ENCODE peak calls at places on chromosomes 11 and 22, in four cellular contexts. D, S, B and H are unnamed samples. For H3K36me3, the result is how much of the 10 kb centered on the place peaks cover.

GRCh38 chr22:24518228-24518627 is 23.1 kb downstream of the UPB1 start:
- DNase-seq in D (no peak), S (no peak), B (no peak), H (no peak)

GRCh38 chr22:26983311-26983710 is 325.9 kb downstream of the MIAT start:
- DNase-seq in D (no peak), S (no peak), B (no peak), H (no peak)

GRCh38 chr22:50197000-50197800 is 3.6 kb upstream of the SELENOO start:
- DNase-seq in D (no peak), S (peak), B (no peak), H (no peak)

GRCh38 chr11:38266691-38267090 is 1668.7 kb upstream of the RAG2 start:
- DNase-seq in D (no peak), S (no peak), B (no peak), H (no peak)

GRCh38 chr11:67387518-67387917 is 4.3 kb upstream of the RAD9A start:
- DNase-seq in D (no peak), S (no peak), B (no peak), H (no peak)

GRCh38 chr22:21659864-21660525 is 5.8 kb upstream of the PPIL2 start:
- DNase-seq in D (no peak), S (no peak), B (no peak), H (no peak)

GRCh38 chr11:2578006-2578933 is 121.5 kb downstream of the KCNQ1OT1 start:
- DNase-seq in D (peak), S (peak), B (peak), H (peak)

GRCh38 chr11:59923813-59924212 is 14.4 kb upstream of the OOSP1 start:
- DNase-seq in D (no peak), S (no peak), B (no peak), H (no peak)

GRCh38 chr11:121240650-121241299 is 51.8 kb upstream of the SC5D start:
- DNase-seq in D (no peak), S (no peak), B (no peak), H (no peak)

GRCh38 chr11:1573847-1574255 is 1.8 kb upstream of the DUSP8 start:
- DNase-seq in D (peak), S (peak), B (peak), H (peak)

GRCh38 chr11:128040603-128041002 is 546.8 kb downstream of the ETS1 start:
- DNase-seq in D (no peak), S (no peak), B (no peak), H (no peak)

GRCh38 chr11:60594998-60595637 is 79.9 kb downstream of the MS4A13 start:
- DNase-seq in D (no peak), S (peak), B (no peak), H (no peak)

GRCh38 chr22:23045461-23045860 is 24.9 kb upstream of the GNAZ start:
- DNase-seq in D (no peak), S (no peak), B (no peak), H (no peak)

GRCh38 chr11:133795088-133795487 is 50.2 kb downstream of the SPATA19 start:
- DNase-seq in D (no peak), S (no peak), B (no peak), H (no peak)

GRCh38 chr11:45930031-45930794 is 7.8 kb downstream of the LARGE2 start:
- DNase-seq in D (peak), S (peak), B (peak), H (no peak)

GRCh38 chr11:78929092-78929905 is 354.6 kb upstream of the NARS2 start:
- DNase-seq in D (no peak), S (no peak), B (no peak), H (no peak)

GRCh38 chr11:114083256-114084252 is 24.0 kb downstream of the ZBTB16 start:
- DNase-seq in D (no peak), S (no peak), B (peak), H (no peak)

GRCh38 chr11:42462558-42463310 is 849.1 kb upstream of the API5 start:
- DNase-seq in D (no peak), S (no peak), B (no peak), H (no peak)

GRCh38 chr11:121958978-121959340 is 157.1 kb downstream of the BLID start:
- DNase-seq in D (no peak), S (no peak), B (no peak), H (no peak)

DNA sequence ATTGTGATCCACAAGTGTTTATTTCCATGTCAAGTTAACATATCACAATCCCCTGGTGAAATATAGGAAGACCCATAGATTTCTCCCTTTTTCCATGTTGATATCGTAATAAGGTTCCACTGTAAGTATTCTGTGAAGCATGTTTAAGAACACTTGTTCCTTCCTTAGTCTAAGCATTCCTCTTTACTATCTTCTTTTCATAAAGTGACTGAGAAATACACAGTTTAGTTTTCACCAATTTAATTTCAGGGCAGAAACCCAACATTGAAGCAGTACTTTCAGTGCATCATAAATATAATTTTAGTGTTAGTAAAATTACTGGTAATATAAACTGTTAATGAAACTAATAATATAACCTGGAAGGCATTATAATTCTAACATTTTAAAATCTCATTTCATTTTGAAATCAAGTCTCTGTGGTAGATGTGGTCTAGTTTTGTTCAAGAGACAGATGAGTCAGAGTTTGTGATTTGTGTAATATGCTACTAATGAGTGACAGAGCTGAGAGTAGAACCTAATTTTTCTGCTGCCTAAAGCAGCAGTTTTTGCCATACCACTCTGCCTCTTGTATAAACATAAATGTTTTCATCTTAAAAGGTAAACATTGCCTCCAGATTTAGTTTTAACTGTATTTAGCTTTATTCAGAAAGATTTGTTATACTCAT is 79.4 kb downstream of the ATM start:
- DNase-seq in D (no peak), S (no peak), B (no peak), H (no peak)
- H3K36me3 ChIP-seq in D (under half), S (under half), B (under half), H (under half)

DNA sequence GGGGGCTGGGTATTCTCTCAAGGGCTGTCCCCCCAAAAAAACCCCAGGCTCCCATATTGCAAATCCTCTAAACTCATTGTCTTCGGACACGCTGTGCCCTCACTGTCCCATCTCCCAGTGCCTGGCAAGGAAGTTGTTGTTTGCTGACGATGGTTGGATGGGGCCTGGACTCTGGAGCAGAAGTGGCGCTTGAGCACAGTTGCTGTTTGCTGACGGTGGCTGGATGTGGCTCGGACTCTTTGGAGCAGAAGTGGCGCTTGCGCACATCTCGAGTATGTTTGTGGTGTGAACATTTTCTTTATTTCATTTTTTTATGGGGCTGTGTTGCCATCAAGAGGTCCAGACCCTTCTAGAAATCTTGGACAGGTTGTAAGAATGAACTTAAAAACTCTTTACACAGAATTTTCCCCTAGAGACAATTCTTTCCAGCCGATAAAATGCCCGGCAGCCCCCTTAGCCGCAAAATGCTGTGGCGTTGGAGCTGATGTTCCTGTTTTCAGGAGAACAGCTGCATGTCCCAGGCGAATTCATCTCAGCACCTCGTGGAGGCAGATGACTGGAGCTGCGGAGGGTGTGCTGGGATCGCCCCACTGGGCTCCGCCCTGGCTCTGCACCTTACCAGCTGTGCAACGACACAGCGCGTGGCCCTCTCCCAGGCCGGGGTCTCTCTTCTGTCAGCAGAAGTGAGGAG is 1167.4 kb downstream of the BRD1 start:
- DNase-seq in D (no peak), S (no peak), B (no peak), H (no peak)
- TF ChIP-seq POLR2A in D (no peak), S (no peak), B (no peak), H (no peak)

GRCh38 chr11:33545941-33546340 is 154.7 kb downstream of the C11orf91 start:
- DNase-seq in D (no peak), S (no peak), B (no peak), H (no peak)

GRCh38 chr11:33540946-33541915 is 159.4 kb downstream of the C11orf91 start:
- DNase-seq in D (no peak), S (no peak), B (no peak), H (no peak)

GRCh38 chr11:33543823-33544222 is 156.8 kb downstream of the C11orf91 start:
- DNase-seq in D (no peak), S (no peak), B (no peak), H (no peak)

GRCh38 chr11:33542921-33543320 is 157.7 kb downstream of the C11orf91 start:
- DNase-seq in D (no peak), S (peak), B (no peak), H (peak)

DNA sequence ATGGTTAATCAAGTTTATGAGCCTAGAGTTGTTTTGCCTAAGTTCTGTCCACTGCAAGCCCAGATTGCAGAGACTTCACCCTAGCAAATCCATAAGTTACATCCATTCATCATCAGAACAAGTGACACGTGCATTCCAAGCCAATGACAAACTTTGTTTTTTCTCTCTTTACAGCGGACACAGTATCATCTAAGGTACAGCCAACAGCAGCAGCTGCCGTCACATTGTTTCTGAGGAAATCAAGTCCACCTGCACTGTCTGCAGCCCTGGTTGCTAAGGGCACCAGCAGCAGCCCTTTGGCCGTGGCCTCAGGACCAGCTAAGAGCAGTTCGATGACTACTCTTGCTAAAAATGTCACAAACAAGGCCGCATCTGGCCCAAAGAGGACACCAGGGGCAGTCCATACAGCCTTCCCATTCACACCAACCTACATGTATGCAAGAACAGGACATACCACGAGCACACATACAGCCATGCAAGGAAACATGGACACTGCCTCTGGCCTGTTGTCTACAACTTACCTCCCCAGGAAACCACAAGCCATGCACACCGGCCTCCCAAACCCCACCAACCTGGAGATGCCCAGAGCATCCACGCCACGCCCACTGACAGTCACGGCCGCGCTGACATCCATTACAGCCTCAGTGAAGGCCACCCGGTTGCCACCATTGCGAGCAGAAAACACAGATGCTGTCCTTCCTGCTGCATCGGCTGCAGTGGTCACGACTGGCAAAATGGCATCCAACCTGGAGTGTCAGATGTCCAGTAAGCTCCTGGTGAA is 155.8 kb downstream of the C11orf91 start:
- DNase-seq in D (no peak), S (no peak), B (no peak), H (no peak)
- H3K36me3 ChIP-seq in D (under half), S (under half), B (under half), H (under half)

GRCh38 chr11:93540337-93540736 is 2.9 kb downstream of the SMCO4 start:
- DNase-seq in D (no peak), S (no peak), B (no peak), H (no peak)

GRCh38 chr11:93537022-93537421 is 6.2 kb downstream of the SMCO4 start:
- DNase-seq in D (peak), S (peak), B (no peak), H (peak)

GRCh38 chr11:93541154-93541553 is 2.0 kb downstream of the SMCO4 start:
- DNase-seq in D (no peak), S (no peak), B (no peak), H (no peak)

GRCh38 chr11:93536346-93536871 is 6.8 kb downstream of the SMCO4 start:
- DNase-seq in D (no peak), S (no peak), B (no peak), H (no peak)

DNA sequence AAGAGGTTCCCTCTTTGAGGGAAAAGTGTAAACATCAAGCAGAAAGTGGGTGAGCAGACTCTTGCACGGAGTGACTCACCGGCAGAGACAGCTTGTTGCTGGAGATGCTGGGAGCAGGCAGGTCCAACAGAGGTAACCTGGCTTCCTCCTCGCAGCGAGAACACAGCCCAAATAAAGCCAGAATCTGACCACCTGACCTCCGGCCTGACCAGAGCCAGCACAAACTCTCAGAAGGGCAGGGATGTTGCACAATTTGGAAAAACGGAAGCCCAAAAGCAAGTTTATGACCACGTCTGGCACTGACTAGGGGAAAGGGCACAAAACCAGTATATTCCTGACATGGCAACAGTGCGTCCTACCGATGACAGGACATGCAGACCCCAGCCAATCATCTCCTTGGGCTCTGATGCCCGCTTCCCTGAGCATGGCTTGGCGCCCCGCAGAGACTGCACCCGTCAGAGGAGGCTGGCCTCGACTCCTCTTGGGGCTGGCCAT is 5.4 kb downstream of the SMCO4 start:
- DNase-seq in D (no peak), S (peak), B (no peak), H (peak)
- TF ChIP-seq POLR2A in D (no peak), S (no peak), B (no peak), H (no peak)

GRCh38 chr11:75468534-75469340 is 35.7 kb upstream of the KLHL35 start:
- DNase-seq in D (peak), S (peak), B (peak), H (peak)

GRCh38 chr11:75465701-75466531 is 32.9 kb upstream of the KLHL35 start:
- DNase-seq in D (no peak), S (no peak), B (no peak), H (no peak)

GRCh38 chr11:75469785-75470405 is 36.9 kb upstream of the KLHL35 start:
- DNase-seq in D (no peak), S (no peak), B (no peak), H (no peak)

GRCh38 chr11:75467311-75467710 is 34.3 kb upstream of the KLHL35 start:
- DNase-seq in D (no peak), S (no peak), B (no peak), H (no peak)

DNA sequence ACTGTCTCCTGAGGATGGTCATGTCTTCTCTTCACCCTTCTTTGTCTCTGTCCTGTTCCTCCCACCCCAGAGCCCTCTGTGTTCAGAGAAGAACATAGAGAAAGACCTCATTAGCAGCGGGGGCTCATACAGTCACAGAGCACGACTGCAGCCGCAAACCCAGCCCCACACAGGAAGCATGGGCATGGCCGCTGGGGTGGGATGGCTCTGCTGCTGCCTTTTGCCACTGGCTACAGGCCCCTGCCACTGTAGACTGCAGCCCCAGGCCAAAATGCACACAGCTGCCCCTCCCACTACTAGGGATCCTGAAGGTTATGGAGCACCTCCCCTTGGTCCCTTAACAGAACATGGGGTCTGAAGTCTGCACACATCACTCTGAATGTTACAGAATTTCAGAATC is 34.9 kb upstream of the KLHL35 start:
- DNase-seq in D (no peak), S (no peak), B (no peak), H (no peak)
- H3K36me3 ChIP-seq in D (under half), S (under half), B (under half), H (under half)

DNA sequence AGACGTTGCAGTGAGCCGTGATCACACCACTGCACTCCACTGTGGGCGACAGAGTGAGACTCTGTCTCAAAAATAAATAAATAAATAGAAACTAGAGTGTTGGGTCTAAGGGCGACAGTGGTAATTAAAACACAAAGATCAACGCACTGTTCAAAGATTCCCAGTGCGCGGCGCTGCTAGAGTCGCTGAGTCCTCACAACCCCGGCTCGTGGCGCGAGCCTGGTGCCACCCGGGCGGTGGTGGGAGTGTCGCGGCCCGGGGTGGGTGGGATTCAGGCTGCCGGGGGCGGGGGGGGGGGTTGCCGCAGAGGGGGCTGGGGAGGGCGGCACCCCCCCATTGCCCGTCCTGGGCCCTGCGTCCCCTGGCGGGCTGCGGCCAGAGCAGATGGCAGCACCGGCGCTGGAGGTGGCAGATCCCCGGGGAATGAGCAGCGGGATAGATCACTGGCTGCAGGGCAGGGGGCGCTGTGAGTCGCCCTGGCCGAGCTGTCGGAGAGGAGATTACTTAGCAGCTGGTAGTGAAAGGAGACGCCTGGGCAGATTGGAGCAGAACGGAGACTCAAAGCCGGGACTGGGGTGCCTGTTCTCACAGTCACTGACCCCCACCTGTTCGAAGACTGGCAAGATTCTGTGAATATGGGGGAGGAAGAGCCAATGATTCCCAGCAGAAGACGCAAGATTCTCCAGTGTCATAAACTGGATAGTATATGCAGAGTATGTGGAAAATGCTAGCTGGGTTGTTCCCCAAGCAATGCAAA is 30.2 kb upstream of the APOBEC3A start:
- DNase-seq in D (peak), S (peak), B (peak), H (peak)
- TF ChIP-seq POLR2A in D (no peak), S (peak), B (no peak), H (no peak)

GRCh38 chr11:73129198-73129597 is 12.9 kb downstream of the FCHSD2 start:
- DNase-seq in D (no peak), S (no peak), B (no peak), H (no peak)

GRCh38 chr11:73124796-73125195 is 17.3 kb downstream of the FCHSD2 start:
- DNase-seq in D (no peak), S (no peak), B (no peak), H (no peak)

GRCh38 chr11:73135346-73136284 is 6.5 kb downstream of the FCHSD2 start:
- DNase-seq in D (no peak), S (no peak), B (no peak), H (no peak)

GRCh38 chr11:73126804-73127480 is 15.2 kb downstream of the FCHSD2 start:
- DNase-seq in D (no peak), S (no peak), B (no peak), H (no peak)

DNA sequence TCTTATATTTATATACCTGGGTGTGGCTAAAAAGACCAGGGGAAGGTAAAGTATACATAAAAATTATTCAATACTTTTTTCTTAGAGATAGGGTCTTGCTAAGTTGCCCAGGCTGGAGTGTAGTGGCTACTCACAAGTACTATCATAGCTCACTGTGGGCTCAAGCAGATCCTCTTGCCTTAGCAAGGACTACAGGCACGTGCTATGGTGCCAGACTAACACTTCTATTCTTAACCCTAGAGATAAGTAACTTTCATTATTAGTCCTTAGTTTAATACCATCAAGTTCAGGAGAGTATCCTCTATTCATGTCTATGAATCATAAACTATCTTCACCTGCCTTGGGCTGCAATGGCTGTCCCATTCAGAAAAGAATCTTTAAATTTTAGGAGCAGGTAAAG is 11.9 kb downstream of the FCHSD2 start:
- DNase-seq in D (no peak), S (no peak), B (no peak), H (no peak)
- H3K36me3 ChIP-seq in D (under half), S (under half), B (under half), H (under half)

GRCh38 chr11:124769804-124770774 is 8.0 kb upstream of the ESAM start:
- DNase-seq in D (no peak), S (no peak), B (no peak), H (no peak)
- TF ChIP-seq POLR2A in D (no peak), S (no peak), B (no peak), H (no peak)